ENCODE peak calls at places on chromosome 18, in five cellular contexts. N is GM23338, P is K562, D is A549, V is HCT116. X is an unnamed sample.

GRCh38 chr18:30613467-30613801 is 429.1 kb downstream of the DSC3 start:
- DNase-seq in N (no peak), D (no peak), V (no peak), P (no peak), X (no peak)

GRCh38 chr18:59140287-59140885 is 702 bp downstream of the SEC11C start:
- DNase-seq in V (no peak), D (peak; percentile 5), N (peak; percentile 59), P (peak; percentile 12), X (no peak)

GRCh38 chr18:31040982-31041345 is 1.6 kb downstream of the DSC3 start:
- DNase-seq in P (no peak), N (peak; percentile 62), V (no peak), D (no peak), X (no peak)

GRCh38 chr18:2555895-2556294 is 15.4 kb downstream of the METTL4 start:
- DNase-seq in N (no peak), P (no peak), D (no peak), V (no peak), X (no peak)

GRCh38 chr18:78526923-78527775 is 452.5 kb upstream of the SALL3 start:
- DNase-seq in V (no peak), P (no peak), D (no peak), N (peak; percentile 9), X (no peak)

GRCh38 chr18:41938445-41938844 is 16.6 kb upstream of the PIK3C3 start:
- DNase-seq in V (no peak), N (peak; percentile 49), P (no peak), D (peak; percentile 13), X (no peak)

GRCh38 chr18:42182728-42183700 is 228.0 kb downstream of the PIK3C3 start:
- DNase-seq in V (no peak), N (no peak), D (no peak), P (no peak), X (no peak)

GRCh38 chr18:44096016-44096415 is 584.7 kb upstream of the SETBP1 start:
- DNase-seq in D (no peak), P (no peak), V (no peak), N (no peak), X (no peak)

GRCh38 chr18:50030146-50030545 is 164.8 kb downstream of the MYO5B start:
- DNase-seq in P (no peak), V (no peak), N (no peak), D (no peak), X (no peak)

GRCh38 chr18:73684651-73685050 is 463.0 kb downstream of the FBXO15 start:
- DNase-seq in P (no peak), N (no peak), D (no peak), V (no peak), X (no peak)

GRCh38 chr18:27004056-27004829 is 138.7 kb upstream of the AQP4 start:
- DNase-seq in D (peak; percentile 13), N (peak; percentile 28), P (no peak), V (peak; percentile 2), X (no peak)

GRCh38 chr18:68438983-68439382 is 275.9 kb downstream of the TMX3 start:
- DNase-seq in D (no peak), V (no peak), N (peak; percentile 35), P (no peak), X (no peak)

GRCh38 chr18:26711806-26712205 is 153.7 kb downstream of the AQP4 start:
- DNase-seq in V (no peak), N (no peak), D (no peak), P (no peak), X (no peak)

GRCh38 chr18:37252854-37253396 is 312.7 kb downstream of the CELF4 start:
- DNase-seq in D (no peak), N (peak; percentile 35), V (no peak), P (no peak), X (no peak)

DNA sequence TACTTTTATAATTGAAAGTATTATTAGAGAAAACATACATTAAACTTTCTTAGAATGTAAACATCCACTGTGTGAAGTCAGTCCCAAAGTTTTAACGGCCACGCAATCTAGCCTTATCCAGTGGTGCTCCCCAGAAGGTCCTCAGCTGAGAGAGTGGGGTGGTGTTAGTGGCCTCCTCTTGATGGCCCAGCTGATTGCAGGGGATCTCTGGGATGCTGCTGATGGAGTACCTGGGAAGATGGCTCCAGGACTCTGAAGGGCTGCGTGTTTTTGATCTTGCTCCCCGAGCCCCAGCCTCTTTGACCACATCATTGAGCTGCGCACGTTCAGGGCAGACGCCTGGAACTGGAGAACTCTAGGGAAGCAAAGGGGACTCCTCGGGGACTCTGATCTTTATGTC is 181.4 kb downstream of the FAM210A start:
- DNase-seq in D (no peak), V (no peak), N (no peak), P (no peak), X (no peak)
- TF ChIP-seq REST in D (no peak), V (no peak), N (no peak), P (no peak), X (no peak)

GRCh38 chr18:47930086-47930843 is at the start of gene SMAD2:
- DNase-seq in V (peak; percentile 60), N (peak; percentile 93), P (peak; percentile 79), D (peak; percentile 89), X (peak; percentile 12)
- H3K4me1 ChIP-seq in V (peaks cover 25% of the 10 kb centered on the region), N (peaks cover 49% of the 10 kb centered on the region), P (peaks cover 30% of the 10 kb centered on the region), D (peaks cover 44% of the 10 kb centered on the region), X (peaks cover 26% of the 10 kb centered on the region)

DNA sequence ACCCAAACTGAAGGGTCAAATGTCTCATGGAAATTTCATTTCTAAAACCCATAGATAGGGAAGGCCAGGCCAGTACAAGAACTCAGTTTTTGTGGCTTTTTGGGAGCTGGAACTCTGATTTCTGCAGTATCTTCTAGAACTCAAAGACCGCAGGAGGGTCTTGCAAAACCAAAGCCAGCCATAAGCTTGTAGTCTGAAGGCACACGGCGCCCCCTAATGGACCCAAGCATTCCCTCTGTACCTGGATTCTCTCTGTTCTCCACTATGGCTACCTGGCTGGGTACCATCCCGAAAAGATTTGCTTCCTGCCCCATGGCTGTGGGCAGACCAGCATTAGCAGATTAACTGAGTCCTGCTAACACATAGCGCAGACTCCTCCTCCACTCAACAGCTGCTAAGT is 229.0 kb upstream of the SLC14A2 start:
- DNase-seq in P (peak; percentile 13), N (peak; percentile 89), V (no peak), D (peak; percentile 28), X (no peak)
- TF ChIP-seq CTCF in P (peak; percentile 49), N (peak; percentile 90), V (peak; percentile 44), D (no peak), X (peak; percentile 29)

DNA sequence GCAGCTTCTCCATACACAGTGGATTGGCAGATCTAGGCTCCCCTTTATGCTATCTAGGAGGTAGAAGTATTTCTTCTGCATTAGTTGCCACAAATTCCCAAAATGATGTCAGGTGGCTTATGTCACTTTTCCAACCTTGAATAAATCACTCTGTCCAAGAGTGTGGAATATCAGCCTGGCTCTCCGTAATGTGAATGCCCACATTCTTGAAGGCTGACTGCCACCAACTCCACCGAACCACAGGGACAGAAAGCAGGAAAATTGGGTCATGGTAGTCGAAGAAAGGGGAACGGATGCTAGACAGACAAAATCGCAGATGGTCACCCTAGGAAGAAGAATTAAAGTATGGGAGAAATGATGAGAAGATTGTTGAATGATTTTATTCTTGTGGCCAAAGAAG is 624.9 kb upstream of the CDH2 start:
- DNase-seq in D (no peak), P (no peak), V (no peak), N (no peak), X (no peak)
- TF ChIP-seq REST in D (no peak), P (no peak), V (no peak), N (no peak), X (no peak)